ENCODE peak calls at places on chromosomes 2 and 18, in seven cellular contexts. F, Q, Z, I, X, G and A are unnamed samples.
A peak's percentile ranks its signal among the peaks of the same experiment; 100 is the strongest.

GRCh38 chr2:149329470-149330126 is 789 bp upstream of the LYPD6 start:
- DNase-seq in I (peak; percentile 66), Q (peak; percentile 81), F (no peak), X (peak; percentile 53), Z (no peak), G (peak; percentile 70), A (peak; percentile 73)

GRCh38 chr2:37877457-37878315 is 47.4 kb upstream of the RMDN2 start:
- DNase-seq in Q (no peak), F (peak; percentile 67), X (peak; percentile 35), Z (no peak), I (peak; percentile 76), G (no peak), A (peak; percentile 59)

GRCh38 chr2:27042159-27042661 is 9.3 kb upstream of the AGBL5 start:
- DNase-seq in Z (peak; percentile 69), X (no peak), I (no peak), Q (no peak), F (no peak), G (no peak), A (no peak)

GRCh38 chr2:223532161-223532560 is 70.0 kb downstream of the SCG2 start:
- DNase-seq in Z (no peak), Q (no peak), G (no peak), F (no peak), I (no peak), X (no peak), A (no peak)

GRCh38 chr2:195967336-195967735 is 101.3 kb downstream of the DNAH7 start:
- DNase-seq in I (no peak), Z (no peak), X (no peak), Q (no peak), G (no peak), F (no peak), A (no peak)

GRCh38 chr2:98903767-98904485 is 32.1 kb downstream of the CRACDL start:
- DNase-seq in X (no peak), I (no peak), Q (peak; percentile 39), G (no peak), F (no peak), Z (no peak), A (no peak)

GRCh38 chr2:56709181-56709580 is 525.4 kb downstream of the CCDC85A start:
- DNase-seq in Z (no peak), I (no peak), G (no peak), X (no peak), F (no peak), Q (no peak), A (no peak)

GRCh38 chr2:127641133-127641532 is 4.8 kb upstream of the GPR17 start:
- DNase-seq in G (no peak), F (no peak), Q (no peak), I (no peak), Z (no peak), X (no peak), A (no peak)

GRCh38 chr2:113964436-113964835 is 74.5 kb downstream of the ACTR3 start:
- DNase-seq in F (no peak), I (no peak), Q (no peak), G (no peak), X (no peak), Z (no peak), A (no peak)

GRCh38 chr2:238601433-238602222 is 174.9 kb downstream of the ASB1 start:
- DNase-seq in Q (no peak), F (no peak), G (no peak), I (no peak), Z (no peak), X (no peak), A (no peak)

DNA sequence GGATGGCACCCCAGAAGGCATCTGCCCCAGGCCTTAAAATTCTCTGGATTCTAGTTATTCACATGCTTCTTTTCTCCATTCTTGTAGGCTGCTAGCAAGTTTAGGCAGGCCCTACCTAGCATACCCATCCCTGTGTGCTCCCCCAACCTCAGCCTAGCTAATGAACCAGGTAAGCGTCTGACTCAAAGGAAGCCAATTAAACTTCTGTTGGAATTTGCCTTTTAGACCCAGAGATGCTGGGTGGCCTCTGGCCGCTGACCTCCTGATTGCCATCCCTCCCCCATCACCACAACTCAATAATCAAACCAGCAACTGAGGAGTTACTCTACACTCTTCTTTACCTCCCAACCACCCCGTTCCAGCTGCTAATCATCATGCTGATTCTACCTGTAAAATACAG is 19.0 kb upstream of the CEP68 start:
- DNase-seq in X (no peak), F (no peak), Q (no peak), G (no peak), I (no peak), Z (no peak), A (no peak)
- TF ChIP-seq MAX in X (no peak), F (no peak), Q (no peak), G (no peak), I (no peak), Z (no peak), A (no peak)

GRCh38 chr18:36812686-36813085 is 16.1 kb downstream of the TPGS2 start:
- DNase-seq in I (no peak), X (no peak), Z (no peak), F (no peak), G (no peak), Q (no peak), A (no peak)

GRCh38 chr18:36811430-36811829 is 17.4 kb downstream of the TPGS2 start:
- DNase-seq in I (no peak), Z (no peak), Q (no peak), F (peak; percentile 49), G (no peak), X (no peak), A (no peak)

GRCh38 chr18:36811955-36812354 is 16.8 kb downstream of the TPGS2 start:
- DNase-seq in I (no peak), X (no peak), Z (no peak), Q (no peak), F (no peak), G (no peak), A (no peak)

GRCh38 chr18:36808681-36809080 is 20.1 kb downstream of the TPGS2 start:
- DNase-seq in G (no peak), X (no peak), Q (no peak), F (no peak), I (no peak), Z (no peak), A (no peak)

GRCh38 chr18:36809590-36810381 is 19.0 kb downstream of the TPGS2 start:
- DNase-seq in G (peak; percentile 17), F (peak; percentile 81), I (peak; percentile 72), Z (peak; percentile 27), Q (no peak), X (peak; percentile 39), A (peak; percentile 59)
- TF ChIP-seq MAX in G (no peak), F (no peak), I (no peak), Z (no peak), Q (no peak), X (no peak), A (no peak)

GRCh38 chr2:109277414-109277813 is 148.4 kb downstream of the SH3RF3 start:
- DNase-seq in F (no peak), X (no peak), G (no peak), Q (no peak), Z (no peak), I (no peak), A (no peak)

GRCh38 chr2:109279243-109279860 is 150.3 kb downstream of the SH3RF3 start:
- DNase-seq in Z (no peak), G (no peak), X (no peak), F (no peak), Q (no peak), I (no peak), A (no peak)

GRCh38 chr2:109272461-109272860 is 143.5 kb downstream of the SH3RF3 start:
- DNase-seq in Z (no peak), G (no peak), F (no peak), I (peak; percentile 50), Q (no peak), X (no peak), A (no peak)

GRCh38 chr2:109271920-109272319 is 142.9 kb downstream of the SH3RF3 start:
- DNase-seq in I (no peak), X (no peak), G (no peak), Z (no peak), F (no peak), Q (no peak), A (no peak)

DNA sequence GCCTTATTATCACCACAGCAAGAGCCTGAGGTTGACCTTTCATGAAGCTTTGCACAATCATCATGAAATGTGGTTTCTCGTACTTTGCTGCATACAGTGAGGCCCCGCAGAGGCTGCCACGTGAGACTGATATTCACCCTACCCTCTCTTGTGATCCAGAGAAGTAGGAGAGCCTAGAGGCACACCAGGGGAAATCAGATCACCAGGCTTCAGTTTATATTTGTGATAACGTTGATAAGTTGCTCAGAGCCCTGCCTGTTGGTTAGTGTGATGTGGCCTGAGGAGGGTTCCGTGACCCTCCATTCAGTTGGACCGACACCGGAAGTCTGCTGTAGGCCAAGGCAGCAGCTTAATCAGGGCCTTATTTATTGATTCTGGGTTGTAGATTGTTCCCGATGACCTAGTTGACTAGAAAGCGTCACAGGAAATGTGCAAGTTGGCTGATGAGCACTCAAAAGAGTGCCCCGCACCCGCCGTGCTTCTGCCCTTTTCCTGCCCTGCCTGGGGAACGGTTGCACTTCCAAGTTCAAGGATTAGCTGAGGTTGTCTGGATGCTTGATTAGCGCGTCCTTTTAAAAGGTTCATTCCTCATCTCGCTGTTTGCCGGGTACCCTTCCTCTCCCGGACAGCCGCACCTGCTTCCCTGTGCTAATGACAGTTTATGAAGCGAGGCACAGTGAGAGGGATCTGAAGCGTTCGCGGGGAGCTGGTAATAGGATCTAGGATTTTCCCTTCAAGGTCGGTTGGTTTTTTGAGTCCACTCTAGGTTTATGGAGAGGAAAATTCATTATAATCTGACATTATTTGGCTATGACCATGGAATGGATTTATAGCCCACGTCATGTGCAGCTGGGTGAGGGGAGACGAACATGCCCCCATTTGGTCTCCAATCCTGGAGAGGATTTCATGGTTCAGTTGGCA is 146.4 kb downstream of the SH3RF3 start:
- DNase-seq in F (no peak), G (no peak), Q (no peak), Z (no peak), I (peak; percentile 90), X (no peak), A (no peak)
- TF ChIP-seq MAX in F (no peak), G (no peak), Q (no peak), Z (no peak), I (peak; percentile 82), X (no peak), A (no peak)

GRCh38 chr2:201698588-201699226 is at the start of gene MPP4:
- DNase-seq in X (no peak), Z (no peak), G (no peak), Q (no peak), F (no peak), I (no peak), A (no peak)

GRCh38 chr2:201697899-201698298 is 545 bp downstream of the MPP4 start:
- DNase-seq in I (no peak), F (no peak), Z (no peak), G (no peak), X (no peak), Q (no peak), A (no peak)

GRCh38 chr2:201699384-201699783 is 940 bp upstream of the MPP4 start:
- DNase-seq in G (no peak), X (no peak), Z (no peak), Q (no peak), F (no peak), I (no peak), A (no peak)

GRCh38 chr2:201701591-201701990 is 3.1 kb upstream of the MPP4 start:
- DNase-seq in F (no peak), X (no peak), I (no peak), Z (no peak), Q (no peak), G (no peak), A (no peak)

DNA sequence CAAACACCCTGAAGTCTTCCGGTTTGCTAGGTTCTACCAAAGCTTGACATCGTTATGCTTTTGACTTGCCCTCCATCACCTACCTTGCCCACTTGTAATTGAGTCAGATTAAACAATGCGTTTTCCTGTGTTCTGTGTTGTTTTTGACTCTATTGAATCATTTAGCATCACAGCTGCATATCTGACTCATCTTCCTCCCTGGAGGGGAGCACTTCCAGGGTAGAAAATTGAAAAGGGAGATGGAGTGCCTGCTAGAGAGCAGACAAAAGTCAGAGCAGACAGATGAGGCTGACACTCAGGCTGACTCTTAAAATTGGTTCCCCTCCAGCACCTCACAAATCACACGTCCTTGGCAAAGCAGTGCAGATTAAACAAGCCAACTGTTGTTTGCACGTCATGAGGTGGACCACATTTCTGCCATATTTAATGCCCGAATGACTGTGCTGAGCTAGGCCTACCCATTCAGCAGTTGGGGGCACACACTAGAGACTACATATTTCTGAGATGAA is 2.2 kb downstream of the MPP4 start:
- DNase-seq in Q (no peak), Z (no peak), I (no peak), G (no peak), F (no peak), X (no peak), A (no peak)
- TF ChIP-seq MAX in Q (no peak), Z (no peak), I (no peak), G (no peak), F (no peak), X (no peak), A (no peak)